ENCODE peak calls at places on chromosomes 7 and 10, in seven cellular contexts. Y is body of pancreas; Q is activated naive CD4-positive, alpha-beta T cell treated with Interleukin-2 at 50 U/mL for 16 hours; H is BE2C; E is lower lobe of right lung; M is skeletal muscle cell; W is activated T-cell treated with anti-CD3 and anti-CD28 coated beads, Interleukin-2, amount 50 U/mL, for 4 hours. V is an unnamed sample.

GRCh38 chr10:73017955-73018480 is 63.4 kb upstream of the PLA2G12B start:
- DNase-seq in Y (no peak), Q (no peak), H (peak), E (no peak), M (no peak), W (no peak), V (no peak)

GRCh38 chr10:27364028-27364427 is 123.4 kb upstream of the ACBD5 start:
- DNase-seq in Y (no peak), Q (no peak), H (no peak), E (no peak), M (no peak), W (no peak), V (no peak)

GRCh38 chr7:48139461-48139860 is 31.8 kb upstream of the ABCA13 start:
- DNase-seq in Y (peak), Q (no peak), H (no peak), E (no peak), M (no peak), W (no peak), V (no peak)

GRCh38 chr7:79298145-79298760 is 155.2 kb downstream of the MAGI2 start:
- DNase-seq in Y (peak), Q (no peak), H (peak), E (no peak), M (no peak), W (no peak), V (peak)

GRCh38 chr10:103986360-103986759 is 19.4 kb downstream of the SLK start:
- DNase-seq in Y (no peak), Q (peak), H (no peak), E (no peak), M (no peak), W (no peak), V (no peak)

GRCh38 chr7:156028521-156028920 is 216.3 kb upstream of the SHH start:
- DNase-seq in Y (no peak), Q (no peak), H (no peak), E (no peak), M (no peak), W (no peak), V (no peak)

GRCh38 chr10:121721257-121721656 is 123.0 kb upstream of the FGFR2 start:
- DNase-seq in Y (no peak), Q (no peak), H (no peak), E (no peak), M (no peak), W (no peak), V (no peak)

GRCh38 chr10:49076319-49076718 is 39.0 kb downstream of the VSTM4 start:
- DNase-seq in Y (no peak), Q (no peak), H (no peak), E (no peak), M (no peak), W (no peak), V (no peak)

GRCh38 chr10:69800665-69801064 is 1.0 kb upstream of the COL13A1 start:
- DNase-seq in Y (no peak), Q (no peak), H (no peak), E (no peak), M (no peak), W (no peak), V (no peak)

GRCh38 chr10:101837753-101838152 is 5.8 kb downstream of the KCNIP2 start:
- DNase-seq in Y (no peak), Q (no peak), H (no peak), E (no peak), M (no peak), W (no peak), V (no peak)

GRCh38 chr7:35697414-35698175 is 2.7 kb upstream of the HERPUD2 start:
- DNase-seq in Y (no peak), Q (no peak), H (no peak), E (no peak), M (peak), W (no peak), V (no peak)

GRCh38 chr10:34305189-34305588 is 509.9 kb downstream of the PARD3 start:
- DNase-seq in Y (no peak), Q (no peak), H (no peak), E (peak), M (no peak), W (no peak), V (no peak)

GRCh38 chr7:132161231-132161915 is 414.9 kb downstream of the PLXNA4 start:
- DNase-seq in Y (peak), Q (no peak), H (peak), E (peak), M (no peak), W (no peak), V (no peak)

GRCh38 chr10:44363716-44364115 is 21.2 kb downstream of the CXCL12 start:
- DNase-seq in Y (no peak), Q (no peak), H (no peak), E (no peak), M (no peak), W (no peak), V (no peak)

GRCh38 chr10:129332476-129332875 is 134.6 kb upstream of the MGMT start:
- DNase-seq in Y (no peak), Q (no peak), H (peak), E (no peak), M (no peak), W (no peak), V (peak)